ENCODE peak calls at places on chromosomes 1 and 21, in five cellular contexts. N, A, R, O and D are unnamed samples.

GRCh38 chr1:40868051-40868723 is 6.0 kb upstream of the CITED4 start:
- DNase-seq in N (no peak), O (peak; percentile 23), A (peak; percentile 66), R (no peak), D (no peak)

GRCh38 chr1:109025691-109026090 is 16.2 kb downstream of the WDR47 start:
- DNase-seq in R (no peak), O (no peak), N (no peak), A (no peak), D (no peak)

GRCh38 chr1:157985473-157985872 is 8.0 kb upstream of the KIRREL1 start:
- DNase-seq in N (no peak), A (no peak), O (no peak), R (no peak), D (no peak)

GRCh38 chr1:110209715-110210603 is at the start of gene KCNC4:
- DNase-seq in N (peak; percentile 81), R (peak; percentile 91), O (peak; percentile 82), A (peak; percentile 81), D (peak; percentile 55)

GRCh38 chr1:82542766-82543165 is 742.0 kb downstream of the ADGRL2 start:
- DNase-seq in O (no peak), N (no peak), R (no peak), A (no peak), D (no peak)

GRCh38 chr1:205091043-205091740 is 6.9 kb upstream of the TMEM81 start:
- DNase-seq in N (no peak), O (no peak), R (no peak), A (no peak), D (no peak)

GRCh38 chr1:54812801-54813478 is 11.8 kb upstream of the TTC22 start:
- DNase-seq in N (no peak), A (peak; percentile 2), O (no peak), R (no peak), D (no peak)

GRCh38 chr1:51044834-51045233 is 57.2 kb upstream of the C1orf185 start:
- DNase-seq in N (no peak), O (peak; percentile 13), A (no peak), R (no peak), D (peak; percentile 36)

GRCh38 chr1:29306471-29307140 is 70.3 kb downstream of the PTPRU start:
- DNase-seq in R (no peak), O (no peak), N (no peak), A (no peak), D (no peak)

GRCh38 chr21:39676054-39676771 is 63.5 kb downstream of the B3GALT5 start:
- DNase-seq in R (peak; percentile 89), O (no peak), A (peak; percentile 73), N (no peak), D (peak; percentile 97)

GRCh38 chr21:42552407-42553336 is 39.0 kb downstream of the SLC37A1 start:
- DNase-seq in A (no peak), N (no peak), R (no peak), O (no peak), D (no peak)

GRCh38 chr1:155166006-155166372 is 7.1 kb downstream of the KRTCAP2 start:
- DNase-seq in N (no peak), R (no peak), A (no peak), O (no peak), D (no peak)

GRCh38 chr1:228120351-228121091 is 11.4 kb upstream of the MRPL55 start:
- DNase-seq in O (no peak), R (no peak), N (no peak), A (no peak), D (no peak)

GRCh38 chr1:15283500-15283899 is 36.5 kb downstream of the FHAD1 start:
- DNase-seq in N (no peak), R (no peak), O (no peak), A (no peak), D (no peak)

GRCh38 chr1:27527857-27528700 is 38.1 kb upstream of the WASF2 start:
- DNase-seq in R (peak; percentile 97), N (no peak), A (peak; percentile 94), O (no peak), D (peak; percentile 87)

GRCh38 chr21:43609501-43610340 is 49.6 kb downstream of the HSF2BP start:
- DNase-seq in A (peak; percentile 68), R (peak; percentile 80), N (no peak), O (no peak), D (peak; percentile 81)

GRCh38 chr1:22117238-22117637 is 25.7 kb downstream of the WNT4 start:
- DNase-seq in N (no peak), R (no peak), A (no peak), O (no peak), D (no peak)

GRCh38 chr1:42206164-42206563 is 41.6 kb upstream of the GUCA2A start:
- DNase-seq in O (no peak), N (no peak), A (peak; percentile 19), R (no peak), D (no peak)

GRCh38 chr1:243917177-243917862 is 67.3 kb upstream of the AKT3 start:
- DNase-seq in N (no peak), R (peak; percentile 80), O (no peak), A (peak; percentile 50), D (peak; percentile 71)

GRCh38 chr1:2086446-2087082 is 36.4 kb downstream of the PRKCZ start:
- DNase-seq in A (no peak), R (no peak), O (no peak), N (no peak), D (no peak)

GRCh38 chr1:197614916-197615692 is 160.2 kb downstream of the DENND1B start:
- DNase-seq in O (peak; percentile 24), R (no peak), N (no peak), A (peak; percentile 67), D (peak; percentile 70)

GRCh38 chr1:185284533-185285244 is 32.4 kb downstream of the IVNS1ABP start:
- DNase-seq in O (no peak), R (no peak), A (peak; percentile 35), N (no peak), D (no peak)

GRCh38 chr1:53572061-53572801 is 113.0 kb downstream of the DMRTB1 start:
- DNase-seq in O (no peak), R (peak; percentile 77), N (no peak), A (peak; percentile 81), D (peak; percentile 78)

GRCh38 chr1:228277491-228278431 is 69.9 kb downstream of the OBSCN start:
- DNase-seq in A (no peak), N (no peak), R (no peak), O (no peak), D (no peak)

GRCh38 chr1:59413327-59413720 is 116.4 kb downstream of the FGGY start:
- DNase-seq in O (no peak), A (no peak), N (no peak), R (no peak), D (no peak)

GRCh38 chr1:228528612-228529011 is 41.4 kb downstream of the RNF187 start:
- DNase-seq in R (no peak), A (no peak), N (no peak), O (no peak), D (no peak)

GRCh38 chr21:36035381-36035791 is 24.9 kb downstream of the SETD4 start:
- DNase-seq in A (peak; percentile 57), O (no peak), R (no peak), N (no peak), D (no peak)

GRCh38 chr21:15797577-15798363 is 68.0 kb downstream of the USP25 start:
- DNase-seq in N (no peak), A (no peak), R (no peak), O (no peak), D (no peak)

GRCh38 chr1:212892108-212892507 is 34.0 kb downstream of the FLVCR1 start:
- DNase-seq in R (no peak), A (no peak), N (no peak), O (no peak), D (no peak)

GRCh38 chr1:25232027-25232865 is at the start of gene SYF2:
- DNase-seq in N (peak; percentile 89), A (peak; percentile 96), O (peak; percentile 82), R (peak; percentile 89), D (peak; percentile 88)

GRCh38 chr21:24112020-24112419 is 1495.3 kb downstream of the MRPL39 start:
- DNase-seq in O (no peak), R (no peak), A (no peak), N (no peak), D (no peak)

GRCh38 chr21:24729568-24729967 is 877.7 kb downstream of the MRPL39 start:
- DNase-seq in R (no peak), O (no peak), A (no peak), N (no peak), D (no peak)

GRCh38 chr1:84960371-84960770 is 36.5 kb downstream of the MCOLN2 start:
- DNase-seq in O (no peak), A (peak; percentile 29), N (no peak), R (no peak), D (no peak)

GRCh38 chr1:184792450-184792969 is 37.9 kb upstream of the EDEM3 start:
- DNase-seq in N (no peak), A (peak; percentile 57), O (peak; percentile 97), R (no peak), D (no peak)

GRCh38 chr1:94022471-94023189 is 98.3 kb downstream of the ABCA4 start:
- DNase-seq in N (no peak), A (no peak), R (no peak), O (no peak), D (no peak)

GRCh38 chr1:64470670-64471217 is 815 bp downstream of the CACHD1 start:
- DNase-seq in O (no peak), N (no peak), A (peak; percentile 44), R (peak; percentile 70), D (peak; percentile 12)

GRCh38 chr1:29774355-29774754 is 538.0 kb downstream of the PTPRU start:
- DNase-seq in N (no peak), A (no peak), O (no peak), R (no peak), D (no peak)

GRCh38 chr21:19853709-19854575 is 1144.3 kb upstream of the NCAM2 start:
- DNase-seq in O (no peak), R (peak; percentile 3), A (peak; percentile 5), N (no peak), D (no peak)

GRCh38 chr1:7469255-7469938 is 301.7 kb upstream of the VAMP3 start:
- DNase-seq in O (no peak), N (no peak), R (peak; percentile 10), A (no peak), D (no peak)